ENCODE peak calls at places on chromosome 7, in nine cellular contexts. V, P, G, U, A, D, K, N and S are unnamed samples.

GRCh38 chr7:17020250-17020649 is 138.5 kb upstream of the AGR3 start:
- DNase-seq in A (no peak), P (no peak), D (no peak), N (no peak), V (no peak), G (no peak), K (no peak), U (no peak), S (no peak)

GRCh38 chr7:110841840-110842579 is 248.9 kb upstream of the LRRN3 start:
- DNase-seq in U (no peak), K (no peak), A (no peak), G (no peak), N (no peak), P (no peak), D (no peak), V (no peak), S (no peak)

GRCh38 chr7:69445549-69445948 is 152.7 kb upstream of the AUTS2 start:
- DNase-seq in G (no peak), P (no peak), V (no peak), D (no peak), U (no peak), K (no peak), A (no peak), N (no peak), S (no peak)

GRCh38 chr7:52017802-52018679 is 701.4 kb upstream of the COBL start:
- DNase-seq in D (no peak), G (no peak), N (peak; percentile 30), A (no peak), K (no peak), U (peak; percentile 18), P (no peak), V (no peak), S (no peak)

GRCh38 chr7:28988818-28989595 is 30.9 kb upstream of the TRIL start:
- DNase-seq in V (no peak), P (peak; percentile 98), A (peak; percentile 33), N (no peak), U (no peak), K (no peak), G (no peak), D (peak; percentile 82), S (no peak)

GRCh38 chr7:100662377-100662776 is 6.1 kb upstream of the ACTL6B start:
- DNase-seq in V (no peak), N (no peak), U (no peak), P (no peak), D (no peak), K (no peak), G (no peak), A (no peak), S (no peak)

GRCh38 chr7:118572604-118573003 is 348.1 kb downstream of the ANKRD7 start:
- DNase-seq in A (no peak), P (no peak), K (no peak), V (no peak), D (no peak), N (no peak), U (no peak), G (no peak), S (no peak)

GRCh38 chr7:47782792-47783191 is 165.5 kb downstream of the PKD1L1 start:
- DNase-seq in N (no peak), P (no peak), V (no peak), D (no peak), A (no peak), G (no peak), K (no peak), U (no peak), S (no peak)

GRCh38 chr7:130758429-130759056 is 24.5 kb upstream of the KLF14 start:
- DNase-seq in G (no peak), D (no peak), A (no peak), V (no peak), P (peak; percentile 77), U (no peak), K (no peak), N (peak; percentile 33), S (peak; percentile 28)

GRCh38 chr7:68958571-68958970 is 639.7 kb upstream of the AUTS2 start:
- DNase-seq in U (no peak), G (no peak), K (no peak), D (no peak), N (no peak), A (no peak), P (no peak), V (no peak), S (no peak)

GRCh38 chr7:99128076-99128950 is 15.6 kb downstream of the SMURF1 start:
- DNase-seq in N (no peak), A (no peak), P (peak; percentile 42), D (no peak), U (no peak), K (no peak), G (no peak), V (no peak), S (peak; percentile 98)

GRCh38 chr7:25802057-25802456 is 349.9 kb upstream of the NFE2L3 start:
- DNase-seq in A (no peak), N (no peak), G (no peak), K (no peak), P (no peak), D (no peak), V (no peak), U (no peak), S (no peak)

GRCh38 chr7:58087536-58088190 is 637.7 kb downstream of the ZNF716 start:
- DNase-seq in V (no peak), K (no peak), D (peak; percentile 46), A (no peak), U (no peak), G (no peak), N (no peak), P (no peak), S (no peak)

GRCh38 chr7:158586499-158587191 is 978 bp downstream of the PTPRN2 start:
- DNase-seq in K (no peak), A (no peak), V (no peak), N (no peak), G (no peak), U (no peak), D (no peak), P (no peak), S (no peak)

GRCh38 chr7:33757563-33758165 is 147.7 kb upstream of the BMPER start:
- DNase-seq in A (no peak), P (peak; percentile 76), V (no peak), K (peak; percentile 22), G (no peak), U (no peak), D (no peak), N (peak; percentile 22), S (no peak)

GRCh38 chr7:143884978-143885559 is 16.9 kb downstream of the TCAF1 start:
- DNase-seq in A (no peak), V (no peak), P (peak; percentile 50), U (no peak), K (no peak), G (no peak), D (peak; percentile 79), N (no peak), S (no peak)

GRCh38 chr7:143002106-143002505 is 24.8 kb downstream of the OR9A2 start:
- DNase-seq in K (no peak), N (no peak), V (no peak), U (no peak), D (no peak), A (no peak), G (no peak), P (peak; percentile 45), S (no peak)

DNA sequence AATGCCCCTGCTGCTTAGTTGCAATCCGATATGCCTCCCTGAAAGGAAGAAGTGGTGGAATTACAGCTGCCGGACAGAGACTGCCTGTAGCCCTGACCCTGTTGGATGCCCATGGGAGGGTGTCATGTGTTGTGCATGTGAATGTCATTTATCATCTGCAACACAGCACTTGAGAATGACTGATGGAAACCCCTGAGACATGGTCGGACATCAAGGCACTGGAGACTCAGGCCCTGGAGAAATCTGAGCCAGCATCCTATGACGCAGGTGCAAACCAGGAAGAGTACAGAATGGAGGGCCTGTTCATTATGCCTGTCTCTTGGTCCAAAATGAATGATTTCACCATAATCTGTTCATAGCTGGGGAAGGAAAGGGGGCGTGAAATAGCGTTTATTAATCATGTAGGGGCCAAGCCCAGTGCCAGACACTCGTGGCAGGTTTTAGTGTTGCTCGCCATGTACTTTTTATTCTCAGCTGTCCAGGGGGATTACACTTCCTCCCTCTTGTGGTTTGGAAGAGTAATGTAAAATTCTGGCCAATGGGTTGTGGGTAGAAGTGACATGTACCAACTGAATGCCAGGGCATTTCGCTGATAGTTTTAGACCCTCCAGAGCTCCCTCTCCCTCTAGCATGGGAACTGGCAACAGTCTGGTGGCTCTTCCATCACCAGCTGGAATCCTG is 23.0 kb upstream of the LEP start:
- DNase-seq in V (no peak), N (no peak), G (no peak), U (no peak), K (no peak), A (no peak), P (peak; percentile 18), D (peak; percentile 38), S (no peak)
- TF ChIP-seq CTCF in V (no peak), N (peak; percentile 41), G (no peak), U (peak; percentile 13), K (no peak), A (no peak), P (peak; percentile 11), D (no peak), S (peak; percentile 12)

DNA sequence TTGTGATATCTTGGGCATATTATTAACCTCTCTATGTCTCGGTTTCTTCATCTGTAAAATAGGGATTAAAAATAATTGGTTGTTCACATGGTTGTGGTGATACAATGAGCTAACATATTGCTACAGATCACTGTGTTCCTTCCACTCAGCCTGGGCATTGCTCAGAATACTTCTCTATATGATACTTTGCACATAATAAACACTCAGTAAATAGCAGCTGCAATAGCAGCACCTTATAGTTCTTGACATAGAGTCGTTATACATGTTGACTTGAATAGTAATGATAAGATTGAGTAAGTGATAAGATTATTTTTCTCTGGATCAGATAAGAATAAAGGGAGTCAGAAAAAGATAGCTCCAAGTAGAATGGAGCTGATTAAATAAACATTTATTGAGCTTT is 42.3 kb downstream of the PTTG1IP2 start:
- DNase-seq in G (no peak), D (no peak), P (no peak), N (no peak), V (no peak), K (no peak), U (no peak), A (no peak), S (no peak)
- H3K4me3 ChIP-seq in G (no peak overlapping the region), D (no peak overlapping the region), P (no peak overlapping the region), N (no peak overlapping the region), V (no peak overlapping the region), K (no peak overlapping the region), U (no peak overlapping the region), A (no peak overlapping the region), S (no peak overlapping the region)

DNA sequence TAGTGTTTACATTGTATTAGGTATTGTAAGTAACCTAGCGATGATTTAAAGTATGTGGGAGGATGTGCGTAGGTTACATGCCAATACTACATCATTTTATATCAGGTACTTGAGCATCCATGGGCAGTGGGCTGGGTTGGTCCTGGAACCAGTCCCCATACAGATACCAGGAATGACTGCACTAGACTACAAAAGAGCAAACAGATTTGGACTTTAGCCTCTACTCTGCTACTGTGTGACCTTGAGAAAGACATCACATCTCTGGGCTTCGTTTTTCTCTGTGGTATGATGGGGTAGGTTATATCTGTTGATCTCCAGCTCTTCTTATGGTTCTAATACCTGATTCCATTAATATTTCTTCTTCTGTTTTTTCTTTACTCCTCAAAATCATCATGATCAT is 412.5 kb upstream of the LRGUK start:
- DNase-seq in P (no peak), V (no peak), D (no peak), K (no peak), U (no peak), G (no peak), N (no peak), A (no peak), S (no peak)
- TF ChIP-seq CTCF in P (no peak), V (no peak), D (no peak), K (no peak), U (no peak), G (no peak), N (no peak), A (no peak), S (no peak)

GRCh38 chr7:20064974-20065862 is 152.0 kb downstream of the MACC1 start:
- DNase-seq in N (no peak), U (peak; percentile 55), V (no peak), K (no peak), D (no peak), A (peak; percentile 33), P (peak; percentile 32), G (no peak), S (no peak)
- H3K4me3 ChIP-seq in N (no peak overlapping the region), U (no peak overlapping the region), V (no peak overlapping the region), K (no peak overlapping the region), D (no peak overlapping the region), A (no peak overlapping the region), P (no peak overlapping the region), G (no peak overlapping the region), S (no peak overlapping the region)